ENCODE peak calls at places on chromosomes 16 and 17, in seven cellular contexts. X, D, K, F, L, A and P are unnamed samples.

GRCh38 chr16:77191259-77191969 is 424 bp downstream of the MON1B start:
- DNase-seq in D (no peak), K (no peak), A (peak; percentile 29), X (no peak), L (no peak), F (no peak), P (no peak)

GRCh38 chr17:6374761-6375312 is 60.1 kb downstream of the AIPL1 start:
- DNase-seq in K (no peak), L (no peak), X (peak; percentile 93), A (no peak), D (peak; percentile 76), F (peak; percentile 71), P (peak; percentile 81)

GRCh38 chr17:46876353-46876887 is 25.0 kb downstream of the WNT9B start:
- DNase-seq in D (peak; percentile 91), K (no peak), F (peak; percentile 89), A (no peak), X (peak; percentile 48), L (no peak), P (no peak)

GRCh38 chr16:84654998-84655397 is 6.7 kb downstream of the KLHL36 start:
- DNase-seq in L (no peak), X (no peak), F (no peak), D (no peak), A (no peak), K (no peak), P (no peak)

GRCh38 chr17:76138234-76138895 is 2.7 kb downstream of the FOXJ1 start:
- DNase-seq in D (peak; percentile 88), L (no peak), K (no peak), F (peak; percentile 66), X (no peak), A (no peak), P (no peak)

GRCh38 chr17:58403312-58403711 is 14.0 kb downstream of the RNF43 start:
- DNase-seq in F (peak; percentile 65), X (peak; percentile 83), A (no peak), K (no peak), L (peak; percentile 40), D (peak; percentile 75), P (no peak)

GRCh38 chr17:62718420-62718819 is 89.7 kb downstream of the MARCHF10 start:
- DNase-seq in A (no peak), K (no peak), X (peak; percentile 83), L (no peak), D (peak; percentile 36), F (peak; percentile 21), P (no peak)

GRCh38 chr17:13078591-13078990 is 60.8 kb upstream of the ELAC2 start:
- DNase-seq in L (no peak), X (no peak), F (no peak), K (no peak), A (no peak), D (no peak), P (no peak)

GRCh38 chr17:82246365-82247174 is 17.7 kb downstream of the SLC16A3 start:
- DNase-seq in K (no peak), X (peak; percentile 93), D (no peak), L (peak; percentile 60), F (no peak), A (no peak), P (no peak)

GRCh38 chr17:43983515-43984411 is 20.7 kb upstream of the NAGS start:
- DNase-seq in A (no peak), K (no peak), L (no peak), X (no peak), D (peak; percentile 91), F (peak; percentile 76), P (peak; percentile 81)
- TF ChIP-seq CTCF in A (no peak), K (peak; percentile 7), L (no peak), X (no peak), D (peak; percentile 79), F (peak; percentile 77), P (no peak)

GRCh38 chr16:85662976-85663830 is 25.6 kb downstream of the GINS2 start:
- DNase-seq in A (no peak), D (no peak), X (no peak), F (no peak), L (no peak), K (no peak), P (no peak)
- H3K4me1 ChIP-seq in A (peaks cover 5% of the 10 kb centered on the region), D (no peaks in the 10 kb centered on the region), X (no peaks in the 10 kb centered on the region), F (no peaks in the 10 kb centered on the region), L (peaks cover 3% of the 10 kb centered on the region), K (no peaks in the 10 kb centered on the region), P (peaks cover 13% of the 10 kb centered on the region)

DNA sequence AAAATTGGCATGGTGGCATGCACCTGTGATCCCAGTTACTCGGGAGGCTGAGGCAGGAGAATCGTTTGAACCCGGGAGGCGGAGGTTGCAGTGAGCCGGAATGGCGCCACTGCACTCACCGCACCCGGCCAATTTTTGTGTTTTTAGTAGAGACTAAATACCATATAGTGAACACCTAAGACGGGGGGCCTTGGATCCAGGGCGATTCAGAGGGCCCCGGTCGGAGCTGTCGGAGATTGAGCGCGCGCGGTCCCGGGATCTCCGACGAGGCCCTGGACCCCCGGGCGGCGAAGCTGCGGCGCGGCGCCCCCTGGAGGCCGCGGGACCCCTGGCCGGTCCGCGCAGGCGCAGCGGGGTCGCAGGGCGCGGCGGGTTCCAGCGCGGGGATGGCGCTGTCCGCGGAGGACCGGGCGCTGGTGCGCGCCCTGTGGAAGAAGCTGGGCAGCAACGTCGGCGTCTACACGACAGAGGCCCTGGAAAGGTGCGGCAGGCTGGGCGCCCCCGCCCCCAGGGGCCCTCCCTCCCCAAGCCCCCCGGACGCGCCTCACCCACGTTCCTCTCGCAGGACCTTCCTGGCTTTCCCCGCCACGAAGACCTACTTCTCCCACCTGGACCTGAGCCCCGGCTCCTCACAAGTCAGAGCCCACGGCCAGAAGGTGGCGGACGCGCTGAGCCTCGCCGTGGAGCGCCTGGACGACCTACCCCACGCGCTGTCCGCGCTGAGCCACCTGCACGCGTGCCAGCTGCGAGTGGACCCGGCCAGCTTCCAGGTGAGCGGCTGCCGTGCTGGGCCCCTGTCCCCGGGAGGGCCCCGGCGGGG is at the start of gene HBQ1:
- DNase-seq in D (peak; percentile 85), X (peak; percentile 17), F (peak; percentile 57), A (no peak), K (no peak), L (no peak), P (no peak)
- TF ChIP-seq CTCF in D (peak; percentile 79), X (no peak), F (peak; percentile 68), A (peak; percentile 55), K (peak; percentile 26), L (no peak), P (peak; percentile 27)

GRCh38 chr17:2792541-2793169 is 3.6 kb upstream of the RAP1GAP2 start:
- DNase-seq in L (no peak), K (no peak), F (no peak), X (no peak), A (no peak), D (peak; percentile 67), P (no peak)

GRCh38 chr17:2795412-2796163 is 650 bp upstream of the RAP1GAP2 start:
- DNase-seq in L (no peak), A (no peak), D (no peak), X (no peak), K (no peak), F (no peak), P (no peak)

GRCh38 chr17:2797226-2797625 is 988 bp downstream of the RAP1GAP2 start:
- DNase-seq in K (no peak), D (no peak), F (no peak), A (no peak), X (no peak), L (no peak), P (no peak)

GRCh38 chr17:2796164-2797140 is at the start of gene RAP1GAP2:
- DNase-seq in D (peak; percentile 66), A (peak; percentile 37), F (no peak), L (peak; percentile 19), X (no peak), K (peak; percentile 18), P (no peak)

GRCh38 chr17:2794116-2794803 is 2.0 kb upstream of the RAP1GAP2 start:
- DNase-seq in K (no peak), F (no peak), X (no peak), D (no peak), A (no peak), L (no peak), P (no peak)
- H3K4me1 ChIP-seq in K (peaks cover 11% of the 10 kb centered on the region), F (no peaks in the 10 kb centered on the region), X (no peaks in the 10 kb centered on the region), D (no peaks in the 10 kb centered on the region), A (no peaks in the 10 kb centered on the region), L (no peaks in the 10 kb centered on the region), P (no peaks in the 10 kb centered on the region)

GRCh38 chr16:47876494-47876893 is 279.3 kb downstream of the ABCC12 start:
- DNase-seq in X (no peak), K (no peak), A (no peak), D (no peak), F (no peak), L (no peak), P (peak; percentile 64)

GRCh38 chr16:47872228-47872627 is 283.6 kb downstream of the ABCC12 start:
- DNase-seq in F (no peak), A (no peak), L (no peak), D (no peak), K (no peak), X (no peak), P (no peak)

GRCh38 chr16:47877166-47877565 is 278.6 kb downstream of the ABCC12 start:
- DNase-seq in L (no peak), K (no peak), A (no peak), F (no peak), D (no peak), X (peak; percentile 37), P (peak; percentile 74)

GRCh38 chr16:47873434-47873833 is 282.4 kb downstream of the ABCC12 start:
- DNase-seq in X (no peak), D (peak; percentile 63), A (no peak), K (no peak), L (no peak), F (no peak), P (no peak)
- TF ChIP-seq CTCF in X (peak; percentile 30), D (peak; percentile 77), A (no peak), K (no peak), L (no peak), F (peak; percentile 72), P (no peak)